ENCODE peak calls at places on chromosomes 11 and 22, in six cellular contexts. B is AG04450, O is dorsolateral prefrontal cortex, G is fibroblast of lung, M is tibial nerve, L is A549. D is an unnamed sample.

GRCh38 chr22:28148816-28149465 is 229.9 kb upstream of the PITPNB start:
- DNase-seq in B (no peak), O (no peak), G (peak), M (no peak), L (no peak), D (no peak)

GRCh38 chr11:36115378-36115801 is 171.5 kb downstream of the LDLRAD3 start:
- DNase-seq in B (no peak), O (no peak), G (no peak), M (no peak), L (no peak), D (no peak)

GRCh38 chr11:26583550-26583949 is 11.5 kb upstream of the MUC15 start:
- DNase-seq in B (no peak), O (no peak), G (no peak), M (no peak), L (peak), D (peak)

GRCh38 chr11:78256962-78257361 is 68.2 kb downstream of the USP35 start:
- DNase-seq in B (peak), O (peak), G (peak), M (peak), L (no peak), D (no peak)

GRCh38 chr11:1649021-1649420 is 19.4 kb downstream of the KRTAP5-5 start:
- DNase-seq in B (no peak), O (no peak), G (no peak), M (no peak), L (no peak), D (no peak)

GRCh38 chr11:6992026-6992425 is 28.1 kb downstream of the ZNF214 start:
- DNase-seq in B (peak), O (no peak), G (peak), M (no peak), L (no peak), D (peak)

GRCh38 chr11:128738942-128739341 is 45.1 kb downstream of the FLI1 start:
- DNase-seq in B (no peak), O (no peak), G (no peak), M (no peak), L (no peak), D (no peak)

GRCh38 chr22:27801197-27801615 is 350 bp downstream of the MN1 start:
- DNase-seq in B (no peak), O (no peak), G (peak), M (no peak), L (peak), D (peak)

GRCh38 chr11:74418509-74418895 is 20.3 kb upstream of the PGM2L1 start:
- DNase-seq in B (no peak), O (no peak), G (peak), M (no peak), L (peak), D (no peak)

GRCh38 chr11:21169639-21170038 is 500.3 kb downstream of the NELL1 start:
- DNase-seq in B (no peak), O (no peak), G (no peak), M (no peak), L (no peak), D (no peak)

GRCh38 chr22:36104435-36104834 is 56.1 kb downstream of the APOL3 start:
- DNase-seq in B (no peak), O (no peak), G (no peak), M (no peak), L (no peak), D (no peak)

GRCh38 chr11:46675288-46675851 is 25.0 kb downstream of the ARHGAP1 start:
- DNase-seq in B (no peak), O (no peak), G (peak), M (peak), L (peak), D (no peak)

GRCh38 chr11:61974766-61975631 is 7.6 kb upstream of the FTH1 start:
- DNase-seq in B (no peak), O (no peak), G (peak), M (no peak), L (peak), D (no peak)

GRCh38 chr11:36103933-36104530 is 160.2 kb downstream of the LDLRAD3 start:
- DNase-seq in B (no peak), O (no peak), G (no peak), M (no peak), L (no peak), D (no peak)

GRCh38 chr11:44633641-44634040 is 68.2 kb downstream of the CD82 start:
- DNase-seq in B (no peak), O (no peak), G (no peak), M (no peak), L (peak), D (no peak)

GRCh38 chr11:114291381-114291780 is 4.8 kb upstream of the NNMT start:
- DNase-seq in B (peak), O (no peak), G (peak), M (no peak), L (peak), D (no peak)

GRCh38 chr11:65918211-65919150 is at the start of gene C11orf68:
- DNase-seq in B (no peak), O (no peak), G (no peak), M (no peak), L (peak), D (peak)

GRCh38 chr11:17391493-17392355 is 3.3 kb upstream of the KCNJ11 start:
- DNase-seq in B (no peak), O (no peak), G (no peak), M (no peak), L (no peak), D (no peak)

GRCh38 chr22:39176067-39176621 is 23.7 kb upstream of the CBX7 start:
- DNase-seq in B (no peak), O (no peak), G (peak), M (peak), L (peak), D (peak)

GRCh38 chr11:120858740-120859139 is 165.2 kb upstream of the TBCEL start:
- DNase-seq in B (no peak), O (no peak), G (peak), M (no peak), L (peak), D (peak)

GRCh38 chr11:69588270-69588669 is 52.7 kb upstream of the CCND1 start:
- DNase-seq in B (peak), O (no peak), G (peak), M (no peak), L (peak), D (peak)

GRCh38 chr22:49011769-49012598 is 815.7 kb downstream of the BRD1 start:
- DNase-seq in B (no peak), O (no peak), G (no peak), M (no peak), L (no peak), D (no peak)

GRCh38 chr11:13278620-13279486 is 1.3 kb downstream of the BMAL1 start:
- DNase-seq in B (no peak), O (no peak), G (no peak), M (no peak), L (no peak), D (no peak)

GRCh38 chr22:22746963-22747933 is 102.8 kb downstream of the GGTLC2 start:
- DNase-seq in B (no peak), O (no peak), G (no peak), M (no peak), L (no peak), D (no peak)

GRCh38 chr11:126317681-126318641 is 14.1 kb downstream of the DCPS start:
- DNase-seq in B (no peak), O (peak), G (peak), M (peak), L (no peak), D (no peak)

GRCh38 chr11:70158201-70158600 is 44.9 kb upstream of the FADD start:
- DNase-seq in B (no peak), O (no peak), G (peak), M (no peak), L (peak), D (peak)

GRCh38 chr22:38075105-38075825 is 8.7 kb downstream of the SLC16A8 start:
- DNase-seq in B (no peak), O (no peak), G (no peak), M (no peak), L (no peak), D (no peak)

GRCh38 chr11:61647529-61647928 is 32.7 kb upstream of the DAGLA start:
- DNase-seq in B (no peak), O (no peak), G (no peak), M (no peak), L (no peak), D (no peak)

GRCh38 chr11:128239224-128239790 is 348.1 kb downstream of the ETS1 start:
- DNase-seq in B (no peak), O (no peak), G (no peak), M (no peak), L (no peak), D (no peak)

GRCh38 chr11:93775289-93775688 is 8.8 kb upstream of the MED17 start:
- DNase-seq in B (no peak), O (no peak), G (no peak), M (no peak), L (peak), D (peak)

GRCh38 chr11:83051760-83052671 is 19.7 kb downstream of the RAB30 start:
- DNase-seq in B (peak), O (peak), G (peak), M (no peak), L (peak), D (peak)

GRCh38 chr11:122633219-122633829 is 22.2 kb upstream of the UBASH3B start:
- DNase-seq in B (no peak), O (peak), G (peak), M (no peak), L (peak), D (peak)

GRCh38 chr11:110362916-110363574 is 66.6 kb upstream of the RDX start:
- DNase-seq in B (no peak), O (no peak), G (no peak), M (no peak), L (peak), D (peak)

DNA sequence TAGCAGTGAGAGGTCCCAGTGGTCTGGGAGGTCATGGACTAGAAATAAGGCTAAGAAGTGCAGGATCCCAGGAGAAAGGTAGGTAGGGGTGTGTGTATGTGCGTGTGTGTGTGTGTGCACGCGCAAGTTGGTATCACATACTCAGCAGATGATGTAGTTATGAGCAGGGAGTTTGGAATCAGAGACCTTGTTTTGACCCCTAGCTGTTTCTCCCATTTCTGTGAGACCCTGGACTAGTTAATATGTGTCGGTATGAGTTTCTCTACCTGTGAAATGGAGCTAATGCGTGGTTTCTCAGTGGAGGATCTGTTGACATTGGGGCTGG is 1.3 kb downstream of the SERPING1 start:
- DNase-seq in B (no peak), O (no peak), G (peak), M (no peak), L (no peak), D (peak)
- H3K4me3 ChIP-seq in B (peak), O (peak), G (peak), M (peak), L (no peak), D (peak)

GRCh38 chr11:79762271-79762935 is 321.6 kb upstream of the TENM4 start:
- DNase-seq in B (no peak), O (no peak), G (no peak), M (no peak), L (peak), D (peak)
- TF ChIP-seq CTCF in B (peak), O (peak), G (peak), M (no peak), L (no peak), D (no peak)

DNA sequence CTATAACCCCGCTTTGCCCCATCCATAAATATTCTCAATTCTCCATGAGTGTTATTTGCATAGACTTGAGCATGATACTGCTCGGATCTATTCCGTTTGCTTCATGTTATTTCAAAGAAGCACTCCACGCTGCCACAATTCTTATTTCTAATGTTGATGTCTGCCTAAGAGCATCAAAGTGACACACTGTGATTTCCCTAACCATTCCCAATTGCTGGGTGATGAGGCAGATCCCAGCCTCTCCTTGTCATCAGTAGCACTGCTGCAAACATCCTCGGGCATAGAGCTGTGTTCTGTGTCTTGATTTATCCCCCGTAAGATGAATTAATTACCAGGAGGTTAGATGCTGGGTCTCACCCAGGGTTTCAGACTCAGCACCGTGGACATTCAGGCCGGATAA is 178.3 kb upstream of the SEZ6L start:
- DNase-seq in B (no peak), O (no peak), G (no peak), M (no peak), L (no peak), D (no peak)
- H3K27ac ChIP-seq in B (no peak), O (no peak), G (no peak), M (no peak), L (no peak), D (no peak)

GRCh38 chr11:312092-312816 is 1.6 kb upstream of the IFITM1 start:
- DNase-seq in B (no peak), O (no peak), G (no peak), M (no peak), L (no peak), D (peak)
- H3K4me3 ChIP-seq in B (peak), O (no peak), G (no peak), M (peak), L (no peak), D (no peak)

DNA sequence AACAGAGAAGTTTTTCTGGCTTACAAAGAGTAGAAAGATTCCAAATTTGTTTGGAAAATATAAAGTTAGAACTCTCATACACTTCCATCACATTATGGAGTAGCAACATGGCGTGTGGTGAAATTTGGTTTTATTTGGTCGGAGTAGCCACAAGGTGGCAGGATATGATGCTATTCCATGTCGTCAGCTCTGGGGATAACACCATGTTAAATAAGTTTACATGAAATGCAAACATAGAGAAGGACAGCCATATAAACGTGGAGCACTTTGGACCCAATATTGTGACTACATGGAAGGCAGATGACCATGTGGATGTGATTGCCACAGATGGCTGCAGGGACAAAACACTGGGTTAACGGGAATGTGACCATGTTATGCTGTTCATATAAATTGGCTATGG is 21.1 kb downstream of the OR5M11 start:
- DNase-seq in B (no peak), O (no peak), G (no peak), M (no peak), L (peak), D (no peak)
- TF ChIP-seq CTCF in B (no peak), O (no peak), G (no peak), M (no peak), L (peak), D (no peak)

DNA sequence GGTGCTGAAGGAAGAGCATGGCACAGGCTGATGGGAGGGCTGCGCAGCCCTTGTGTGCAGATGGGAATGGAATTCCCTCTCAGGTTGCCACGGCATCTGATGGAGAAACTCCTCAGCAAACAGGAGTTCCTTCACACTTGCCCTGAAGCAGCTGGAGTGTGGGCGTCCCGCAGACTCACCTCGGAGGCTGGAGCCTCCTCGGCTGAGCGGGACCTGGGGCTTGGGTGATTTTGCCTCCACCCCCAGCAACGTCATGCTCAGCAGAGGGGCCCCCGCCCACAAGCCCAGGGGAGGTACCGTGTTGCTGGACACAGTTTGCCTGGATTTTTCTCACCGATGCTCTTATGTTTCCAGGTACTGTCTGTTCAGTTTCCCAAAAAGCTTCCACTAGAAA is 63.4 kb downstream of the MYO7A start:
- DNase-seq in B (no peak), O (peak), G (no peak), M (no peak), L (peak), D (no peak)
- H3K27ac ChIP-seq in B (no peak), O (no peak), G (no peak), M (no peak), L (peak), D (no peak)

GRCh38 chr11:119307974-119308373 is 9.0 kb downstream of the MCAM start:
- DNase-seq in B (no peak), O (no peak), G (no peak), M (no peak), L (no peak), D (no peak)

GRCh38 chr11:119307219-119307618 is 9.7 kb downstream of the MCAM start:
- DNase-seq in B (no peak), O (no peak), G (no peak), M (no peak), L (no peak), D (no peak)

GRCh38 chr11:119305556-119306372 is 11.2 kb downstream of the MCAM start:
- DNase-seq in B (no peak), O (no peak), G (no peak), M (no peak), L (no peak), D (no peak)

GRCh38 chr11:119309411-119309810 is 7.5 kb downstream of the MCAM start:
- DNase-seq in B (no peak), O (no peak), G (no peak), M (no peak), L (no peak), D (no peak)

DNA sequence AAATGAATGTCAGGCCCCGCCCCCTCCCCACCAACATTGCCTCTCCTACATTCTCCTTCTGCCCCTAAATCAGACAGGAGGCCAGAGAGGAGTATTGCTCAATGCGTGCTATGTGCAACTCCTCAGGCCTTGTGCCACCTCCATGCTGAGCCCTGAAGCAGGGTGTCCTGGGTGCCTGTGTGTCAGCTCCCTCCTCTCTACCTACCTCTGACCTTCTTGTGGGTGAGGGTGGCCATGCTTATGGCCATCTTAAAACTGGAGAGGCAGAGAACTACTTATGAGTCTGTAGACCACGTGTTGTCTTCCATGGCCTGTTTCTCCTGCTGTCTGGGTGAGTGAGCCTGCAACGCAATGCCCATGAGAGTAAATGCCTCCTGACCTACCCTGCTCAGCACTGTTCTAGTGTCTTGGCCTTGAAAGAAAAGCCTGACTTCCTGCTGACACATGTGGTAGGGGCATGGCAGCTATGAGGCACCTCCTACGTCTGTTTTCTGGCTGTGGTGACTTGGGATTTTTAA is 10.5 kb downstream of the MCAM start:
- DNase-seq in B (no peak), O (no peak), G (peak), M (peak), L (no peak), D (no peak)
- H3K4me3 ChIP-seq in B (no peak), O (no peak), G (no peak), M (no peak), L (no peak), D (no peak)